ENCODE peak calls at places on chromosomes 3 and 15, in nine cellular contexts. V, Y, J, A, F, R, E, H and N are unnamed samples. For H3K9me3, the result is how much of the 10 kb centered on the place peaks cover.

GRCh38 chr3:183339461-183340086 is 86.5 kb downstream of the B3GNT5 start:
- DNase-seq in V (no peak), Y (no peak), J (no peak), A (no peak), F (no peak), R (no peak), E (no peak), H (no peak), N (no peak)

GRCh38 chr15:97904196-97904572 is 56.3 kb upstream of the ARRDC4 start:
- DNase-seq in V (no peak), Y (peak), J (peak), A (no peak), F (peak), R (no peak), E (peak), H (peak), N (no peak)

GRCh38 chr3:12662593-12663310 is 1.2 kb downstream of the RAF1 start:
- DNase-seq in V (peak), Y (peak), J (peak), A (peak), F (peak), R (no peak), E (peak), H (peak), N (peak)

GRCh38 chr15:73082719-73083275 is 30.5 kb downstream of the NEO1 start:
- DNase-seq in V (no peak), Y (no peak), J (no peak), A (no peak), F (no peak), R (no peak), E (no peak), H (no peak), N (no peak)

GRCh38 chr3:129314757-129315385 is 36.2 kb downstream of the HMCES start:
- DNase-seq in V (peak), Y (peak), J (peak), A (peak), F (peak), R (peak), E (peak), H (peak), N (peak)

GRCh38 chr3:8324727-8325126 is 176.9 kb upstream of the LMCD1 start:
- DNase-seq in V (peak), Y (peak), J (peak), A (peak), F (no peak), R (peak), E (no peak), H (peak), N (peak)

GRCh38 chr3:196122021-196122687 is 40.3 kb upstream of the TFRC start:
- DNase-seq in V (no peak), Y (no peak), J (no peak), A (no peak), F (no peak), R (no peak), E (no peak), H (no peak), N (no peak)

GRCh38 chr15:76203766-76204557 is 107.3 kb downstream of the ETFA start:
- DNase-seq in V (no peak), Y (no peak), J (no peak), A (no peak), F (peak), R (no peak), E (no peak), H (no peak), N (no peak)

GRCh38 chr3:132900479-132900878 is 137.7 kb upstream of the TMEM108 start:
- DNase-seq in V (no peak), Y (no peak), J (no peak), A (no peak), F (no peak), R (no peak), E (no peak), H (no peak), N (no peak)
- H3K9me3 ChIP-seq in V (under half), Y (under half), J (under half), A (under half), F (under half), R (under half), E (under half), H (under half), N (under half)

DNA sequence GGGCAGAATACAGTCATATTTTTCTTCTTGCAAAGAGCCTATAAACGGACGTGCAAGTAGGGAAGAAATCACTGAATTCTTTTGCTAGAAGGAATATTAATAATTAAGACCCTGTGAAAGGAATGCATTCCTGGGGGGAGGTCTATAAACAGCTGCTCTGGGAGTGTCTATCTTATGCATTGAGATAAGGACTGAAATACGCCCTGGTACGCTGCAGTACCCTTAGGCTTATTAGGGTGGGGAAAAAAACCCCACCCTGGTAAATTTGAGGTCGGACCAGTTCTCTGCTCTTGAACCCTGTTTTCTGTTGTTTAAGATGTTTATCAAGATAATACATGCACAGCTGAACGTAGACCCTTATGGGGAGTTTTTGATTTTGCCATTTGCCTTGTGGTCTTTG is 100.0 kb upstream of the KBTBD8 start:
- DNase-seq in V (no peak), Y (no peak), J (no peak), A (no peak), F (no peak), R (no peak), E (no peak), H (no peak), N (no peak)
- H3K9me3 ChIP-seq in V (under half), Y (under half), J (under half), A (under half), F (under half), R (under half), E (under half), H (under half), N (under half)

DNA sequence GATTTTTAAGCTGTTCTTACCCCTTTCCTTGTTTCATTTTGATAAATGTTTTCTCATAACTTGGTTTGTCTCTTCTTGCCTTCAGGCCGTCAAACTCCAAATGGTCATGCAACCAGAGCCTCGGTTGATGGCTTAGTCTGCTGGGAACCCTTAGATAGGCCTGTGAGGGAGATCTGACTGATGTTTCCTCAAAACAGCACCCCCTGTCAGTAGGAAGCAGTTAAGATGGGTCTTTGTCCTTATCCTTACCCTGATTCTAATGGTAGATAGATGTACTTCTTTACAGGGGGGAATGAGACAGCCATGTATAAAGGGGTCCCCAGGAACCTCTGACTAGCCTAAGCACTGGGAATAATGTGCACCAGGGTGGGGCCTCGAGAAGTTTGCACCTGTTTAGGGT is 16.3 kb upstream of the OR5H1 start:
- DNase-seq in V (no peak), Y (no peak), J (no peak), A (no peak), F (no peak), R (no peak), E (no peak), H (no peak), N (no peak)
- H3K9me3 ChIP-seq in V (under half), Y (under half), J (under half), A (under half), F (under half), R (under half), E (under half), H (under half), N (under half)

GRCh38 chr15:25060472-25060803 is 105.7 kb downstream of the SNRPN start:
- DNase-seq in V (no peak), Y (no peak), J (no peak), A (no peak), F (no peak), R (peak), E (peak), H (no peak), N (no peak)

GRCh38 chr15:25061808-25062550 is 107.2 kb downstream of the SNRPN start:
- DNase-seq in V (no peak), Y (no peak), J (no peak), A (no peak), F (peak), R (no peak), E (peak), H (no peak), N (no peak)

GRCh38 chr15:25062551-25063430 is 108.0 kb downstream of the SNRPN start:
- DNase-seq in V (no peak), Y (no peak), J (no peak), A (no peak), F (peak), R (no peak), E (no peak), H (no peak), N (no peak)

GRCh38 chr15:25059698-25060471 is 105.1 kb downstream of the SNRPN start:
- DNase-seq in V (no peak), Y (no peak), J (no peak), A (no peak), F (peak), R (peak), E (peak), H (no peak), N (no peak)

GRCh38 chr15:25060996-25061620 is 106.3 kb downstream of the SNRPN start:
- DNase-seq in V (no peak), Y (no peak), J (no peak), A (no peak), F (peak), R (peak), E (peak), H (no peak), N (no peak)
- H3K9me3 ChIP-seq in V (half or more), Y (half or more), J (under half), A (half or more), F (under half), R (half or more), E (half or more), H (under half), N (half or more)